ENCODE peak calls at places on chromosome 12, in eight cellular contexts. J, L, G, X, B, D, E and U are unnamed samples.
A peak's percentile ranks its signal among the peaks of the same experiment; 100 is the strongest.

GRCh38 chr12:122788387-122788786 is 14.0 kb downstream of the CCDC62 start:
- DNase-seq in D (no peak), G (no peak), J (no peak), E (no peak), L (no peak), B (no peak), X (no peak), U (peak; percentile 41)

GRCh38 chr12:124730455-124730932 is 133.2 kb downstream of the SCARB1 start:
- DNase-seq in J (no peak), D (peak; percentile 68), X (peak; percentile 60), E (no peak), L (no peak), G (no peak), B (no peak), U (no peak)

GRCh38 chr12:14395059-14395778 is 29.7 kb downstream of the ATF7IP start:
- DNase-seq in L (no peak), G (peak; percentile 31), J (no peak), E (no peak), B (no peak), D (no peak), X (no peak), U (no peak)

GRCh38 chr12:104958946-104959841 is 1.1 kb upstream of the SLC41A2 start:
- DNase-seq in L (no peak), D (no peak), J (peak; percentile 25), E (peak; percentile 17), B (no peak), X (peak; percentile 35), G (no peak), U (peak; percentile 76)

GRCh38 chr12:22684124-22684523 is 59.2 kb downstream of the ETNK1 start:
- DNase-seq in G (no peak), X (no peak), E (no peak), D (no peak), B (no peak), J (no peak), L (no peak), U (no peak)

GRCh38 chr12:52637299-52637698 is 14.7 kb downstream of the KRT2 start:
- DNase-seq in B (no peak), G (no peak), X (no peak), J (no peak), E (no peak), D (no peak), L (no peak), U (no peak)

GRCh38 chr12:47087088-47087688 is 7.4 kb upstream of the AMIGO2 start:
- DNase-seq in G (no peak), E (no peak), X (no peak), L (no peak), J (no peak), B (no peak), D (no peak), U (peak; percentile 18)

GRCh38 chr12:80939231-80939950 is 1.7 kb upstream of the LIN7A start:
- DNase-seq in D (no peak), L (no peak), B (no peak), J (peak; percentile 19), G (peak; percentile 25), X (peak; percentile 9), E (no peak), U (no peak)